ENCODE peak calls at places on chromosomes 5 and 9, in four cellular contexts. O is endodermal cell, S is SK-MEL-5, Q is ACHN. X is an unnamed sample.

GRCh38 chr5:125499969-125500368 is 753.5 kb upstream of the ZNF608 start:
- DNase-seq in O (no peak), Q (no peak), S (peak), X (no peak)

GRCh38 chr9:68951879-68952659 is 61.8 kb downstream of the PRKACG start:
- DNase-seq in O (no peak), Q (no peak), S (no peak), X (no peak)

GRCh38 chr5:149658299-149658698 is 71.8 kb upstream of the PPARGC1B start:
- DNase-seq in S (no peak), O (peak), Q (no peak), X (no peak)

GRCh38 chr5:62632181-62632580 is 53.6 kb downstream of the LRRC70 start:
- DNase-seq in O (no peak), S (no peak), Q (no peak), X (no peak)

GRCh38 chr5:116953251-116953934 is 378.8 kb upstream of the SEMA6A start:
- DNase-seq in Q (no peak), S (peak), O (no peak), X (no peak)

GRCh38 chr5:143181173-143181572 is 222.3 kb downstream of the NR3C1 start:
- DNase-seq in Q (no peak), S (no peak), O (no peak), X (no peak)

GRCh38 chr5:151023047-151023615 is 2.7 kb downstream of the GPX3 start:
- DNase-seq in O (no peak), S (no peak), Q (no peak), X (no peak)

GRCh38 chr9:79215819-79216218 is 355.9 kb upstream of the TLE4 start:
- DNase-seq in O (no peak), Q (no peak), S (no peak), X (no peak)

GRCh38 chr9:13860019-13860418 is 453.9 kb downstream of the NFIB start:
- DNase-seq in Q (no peak), S (no peak), O (no peak), X (no peak)

GRCh38 chr5:54985301-54986268 is at the start of gene ESM1:
- DNase-seq in Q (no peak), O (no peak), S (no peak), X (no peak)

GRCh38 chr9:70113403-70114022 is 69.9 kb downstream of the MAMDC2 start:
- DNase-seq in S (peak), Q (peak), O (peak), X (peak)

GRCh38 chr5:136622737-136623136 is 257.4 kb upstream of the TRPC7 start:
- DNase-seq in S (no peak), Q (no peak), O (no peak), X (no peak)

GRCh38 chr5:72042097-72042496 is 65.2 kb upstream of the MAP1B start:
- DNase-seq in O (no peak), S (no peak), Q (no peak), X (no peak)

GRCh38 chr9:81028504-81028903 is 660.8 kb downstream of the TLE1 start:
- DNase-seq in Q (peak), O (no peak), S (peak), X (no peak)

GRCh38 chr9:14957054-14957453 is 46.8 kb upstream of the FREM1 start:
- DNase-seq in S (no peak), O (no peak), Q (no peak), X (no peak)

GRCh38 chr5:149392718-149393117 is 13.6 kb upstream of the IL17B start:
- DNase-seq in Q (peak), O (no peak), S (no peak), X (no peak)

GRCh38 chr5:139676951-139677367 is 28.8 kb downstream of the CXXC5 start:
- DNase-seq in O (no peak), Q (peak), S (peak), X (no peak)

GRCh38 chr5:107739661-107740060 is 68.9 kb upstream of the EFNA5 start:
- DNase-seq in S (no peak), Q (no peak), O (no peak), X (no peak)

GRCh38 chr5:149442563-149443182 is 63.6 kb upstream of the IL17B start:
- DNase-seq in S (peak), O (peak), Q (peak), X (peak)

GRCh38 chr5:158727108-158727507 is 372.6 kb downstream of the EBF1 start:
- DNase-seq in O (no peak), Q (no peak), S (peak), X (no peak)